ENCODE peak calls at places on chromosomes 3 and 15, in ten cellular contexts. One of them, this sample, is unnamed.

GRCh38 chr15:48177383-48177874 is 666 bp downstream of the MYEF2 start:
- DNase-seq in T1000: no peak
- DNase-seq in T-helper 17 cell: no peak
- DNase-seq in cardiac fibroblast: peak; percentile 19
- DNase-seq in colonic mucosa: no peak
- DNase-seq in stomach: no peak
- DNase-seq in KBM-7: peak; percentile 69
- DNase-seq in psoas muscle: no peak
- DNase-seq in EL: peak; percentile 63
- DNase-seq in activated naive CD8-positive, alpha-beta T cell treated with anti-CD3 and anti-CD28 coated beads, Interleukin-2, amount 50 U/mL, for 16 hours: no peak
- DNase-seq in this sample: peak; percentile 27

GRCh38 chr15:58019503-58020376 is 45.8 kb downstream of the ALDH1A2 start:
- DNase-seq in T1000: no peak
- DNase-seq in T-helper 17 cell: no peak
- DNase-seq in cardiac fibroblast: peak; percentile 35
- DNase-seq in colonic mucosa: no peak
- DNase-seq in stomach: no peak
- DNase-seq in KBM-7: no peak
- DNase-seq in psoas muscle: no peak
- DNase-seq in EL: peak; percentile 52
- DNase-seq in activated naive CD8-positive, alpha-beta T cell treated with anti-CD3 and anti-CD28 coated beads, Interleukin-2, amount 50 U/mL, for 16 hours: no peak
- DNase-seq in this sample: no peak

GRCh38 chr3:100875239-100875638 is 118.0 kb downstream of the ABI3BP start:
- DNase-seq in T1000: peak; percentile 44
- DNase-seq in T-helper 17 cell: no peak
- DNase-seq in cardiac fibroblast: peak; percentile 59
- DNase-seq in colonic mucosa: peak; percentile 65
- DNase-seq in stomach: peak; percentile 84
- DNase-seq in KBM-7: no peak
- DNase-seq in psoas muscle: no peak
- DNase-seq in EL: peak; percentile 81
- DNase-seq in activated naive CD8-positive, alpha-beta T cell treated with anti-CD3 and anti-CD28 coated beads, Interleukin-2, amount 50 U/mL, for 16 hours: no peak
- DNase-seq in this sample: no peak

GRCh38 chr3:122784436-122784835 is 9.2 kb downstream of the HSPBAP1 start:
- DNase-seq in T1000: no peak
- DNase-seq in T-helper 17 cell: no peak
- DNase-seq in cardiac fibroblast: peak; percentile 52
- DNase-seq in colonic mucosa: no peak
- DNase-seq in stomach: no peak
- DNase-seq in KBM-7: no peak
- DNase-seq in psoas muscle: no peak
- DNase-seq in EL: peak; percentile 33
- DNase-seq in activated naive CD8-positive, alpha-beta T cell treated with anti-CD3 and anti-CD28 coated beads, Interleukin-2, amount 50 U/mL, for 16 hours: no peak
- DNase-seq in this sample: no peak

GRCh38 chr15:65344909-65345275 is 32.9 kb downstream of the IGDCC3 start:
- DNase-seq in T1000: no peak
- DNase-seq in T-helper 17 cell: no peak
- DNase-seq in cardiac fibroblast: no peak
- DNase-seq in colonic mucosa: no peak
- DNase-seq in stomach: no peak
- DNase-seq in KBM-7: no peak
- DNase-seq in psoas muscle: no peak
- DNase-seq in EL: no peak
- DNase-seq in activated naive CD8-positive, alpha-beta T cell treated with anti-CD3 and anti-CD28 coated beads, Interleukin-2, amount 50 U/mL, for 16 hours: no peak
- DNase-seq in this sample: no peak

GRCh38 chr3:13086594-13086993 is 13.4 kb upstream of the IQSEC1 start:
- DNase-seq in T1000: no peak
- DNase-seq in T-helper 17 cell: no peak
- DNase-seq in cardiac fibroblast: no peak
- DNase-seq in colonic mucosa: no peak
- DNase-seq in stomach: no peak
- DNase-seq in KBM-7: no peak
- DNase-seq in psoas muscle: no peak
- DNase-seq in EL: no peak
- DNase-seq in activated naive CD8-positive, alpha-beta T cell treated with anti-CD3 and anti-CD28 coated beads, Interleukin-2, amount 50 U/mL, for 16 hours: no peak
- DNase-seq in this sample: no peak

GRCh38 chr3:96182756-96183155 is 631.6 kb upstream of the EPHA6 start:
- DNase-seq in T1000: no peak
- DNase-seq in T-helper 17 cell: no peak
- DNase-seq in cardiac fibroblast: no peak
- DNase-seq in colonic mucosa: no peak
- DNase-seq in stomach: no peak
- DNase-seq in KBM-7: no peak
- DNase-seq in psoas muscle: no peak
- DNase-seq in EL: no peak
- DNase-seq in activated naive CD8-positive, alpha-beta T cell treated with anti-CD3 and anti-CD28 coated beads, Interleukin-2, amount 50 U/mL, for 16 hours: no peak
- DNase-seq in this sample: no peak

GRCh38 chr15:66117841-66118240 is 135.7 kb downstream of the MEGF11 start:
- DNase-seq in T1000: no peak
- DNase-seq in T-helper 17 cell: no peak
- DNase-seq in cardiac fibroblast: no peak
- DNase-seq in colonic mucosa: no peak
- DNase-seq in stomach: no peak
- DNase-seq in KBM-7: no peak
- DNase-seq in psoas muscle: no peak
- DNase-seq in EL: no peak
- DNase-seq in activated naive CD8-positive, alpha-beta T cell treated with anti-CD3 and anti-CD28 coated beads, Interleukin-2, amount 50 U/mL, for 16 hours: no peak
- DNase-seq in this sample: no peak

GRCh38 chr15:101483476-101483875 is 6.0 kb downstream of the PCSK6 start:
- DNase-seq in T1000: no peak
- DNase-seq in T-helper 17 cell: no peak
- DNase-seq in cardiac fibroblast: no peak
- DNase-seq in colonic mucosa: no peak
- DNase-seq in stomach: no peak
- DNase-seq in KBM-7: no peak
- DNase-seq in psoas muscle: no peak
- DNase-seq in EL: no peak
- DNase-seq in activated naive CD8-positive, alpha-beta T cell treated with anti-CD3 and anti-CD28 coated beads, Interleukin-2, amount 50 U/mL, for 16 hours: no peak
- DNase-seq in this sample: no peak

GRCh38 chr3:148882288-148882687 is 17.2 kb downstream of the CPA3 start:
- DNase-seq in T1000: no peak
- DNase-seq in T-helper 17 cell: no peak
- DNase-seq in cardiac fibroblast: peak; percentile 20
- DNase-seq in colonic mucosa: no peak
- DNase-seq in stomach: no peak
- DNase-seq in KBM-7: no peak
- DNase-seq in psoas muscle: no peak
- DNase-seq in EL: peak; percentile 65
- DNase-seq in activated naive CD8-positive, alpha-beta T cell treated with anti-CD3 and anti-CD28 coated beads, Interleukin-2, amount 50 U/mL, for 16 hours: no peak
- DNase-seq in this sample: no peak

GRCh38 chr3:183537295-183537730 is 18.2 kb downstream of the KLHL6 start:
- DNase-seq in T1000: no peak
- DNase-seq in T-helper 17 cell: no peak
- DNase-seq in cardiac fibroblast: peak; percentile 68
- DNase-seq in colonic mucosa: no peak
- DNase-seq in stomach: no peak
- DNase-seq in KBM-7: peak; percentile 84
- DNase-seq in psoas muscle: peak; percentile 85
- DNase-seq in EL: peak; percentile 67
- DNase-seq in activated naive CD8-positive, alpha-beta T cell treated with anti-CD3 and anti-CD28 coated beads, Interleukin-2, amount 50 U/mL, for 16 hours: no peak
- DNase-seq in this sample: peak; percentile 45

GRCh38 chr15:73991260-73991659 is 835 bp downstream of the STOML1 start:
- DNase-seq in T1000: no peak
- DNase-seq in T-helper 17 cell: no peak
- DNase-seq in cardiac fibroblast: peak; percentile 94
- DNase-seq in colonic mucosa: peak; percentile 57
- DNase-seq in stomach: no peak
- DNase-seq in KBM-7: no peak
- DNase-seq in psoas muscle: peak; percentile 90
- DNase-seq in EL: peak; percentile 46
- DNase-seq in activated naive CD8-positive, alpha-beta T cell treated with anti-CD3 and anti-CD28 coated beads, Interleukin-2, amount 50 U/mL, for 16 hours: no peak
- DNase-seq in this sample: no peak

GRCh38 chr3:165457096-165457495 is 260.9 kb upstream of the SLITRK3 start:
- DNase-seq in T1000: no peak
- DNase-seq in T-helper 17 cell: no peak
- DNase-seq in cardiac fibroblast: no peak
- DNase-seq in colonic mucosa: no peak
- DNase-seq in stomach: no peak
- DNase-seq in KBM-7: no peak
- DNase-seq in psoas muscle: no peak
- DNase-seq in EL: no peak
- DNase-seq in activated naive CD8-positive, alpha-beta T cell treated with anti-CD3 and anti-CD28 coated beads, Interleukin-2, amount 50 U/mL, for 16 hours: no peak
- DNase-seq in this sample: no peak

GRCh38 chr3:181383760-181384159 is 328.0 kb upstream of the SOX2 start:
- DNase-seq in T1000: no peak
- DNase-seq in T-helper 17 cell: no peak
- DNase-seq in cardiac fibroblast: no peak
- DNase-seq in colonic mucosa: no peak
- DNase-seq in stomach: no peak
- DNase-seq in KBM-7: peak; percentile 18
- DNase-seq in psoas muscle: no peak
- DNase-seq in EL: no peak
- DNase-seq in activated naive CD8-positive, alpha-beta T cell treated with anti-CD3 and anti-CD28 coated beads, Interleukin-2, amount 50 U/mL, for 16 hours: no peak
- DNase-seq in this sample: no peak

GRCh38 chr15:48754011-48754410 is 56.9 kb downstream of the CEP152 start:
- DNase-seq in T1000: no peak
- DNase-seq in T-helper 17 cell: no peak
- DNase-seq in cardiac fibroblast: no peak
- DNase-seq in colonic mucosa: no peak
- DNase-seq in stomach: no peak
- DNase-seq in KBM-7: no peak
- DNase-seq in psoas muscle: no peak
- DNase-seq in EL: peak; percentile 49
- DNase-seq in activated naive CD8-positive, alpha-beta T cell treated with anti-CD3 and anti-CD28 coated beads, Interleukin-2, amount 50 U/mL, for 16 hours: no peak
- DNase-seq in this sample: no peak

GRCh38 chr3:1600700-1601418 is 497.8 kb upstream of the CNTN4 start:
- DNase-seq in T1000: no peak
- DNase-seq in T-helper 17 cell: no peak
- DNase-seq in cardiac fibroblast: no peak
- DNase-seq in colonic mucosa: no peak
- DNase-seq in stomach: no peak
- DNase-seq in KBM-7: no peak
- DNase-seq in psoas muscle: no peak
- DNase-seq in EL: no peak
- DNase-seq in activated naive CD8-positive, alpha-beta T cell treated with anti-CD3 and anti-CD28 coated beads, Interleukin-2, amount 50 U/mL, for 16 hours: no peak
- DNase-seq in this sample: no peak

GRCh38 chr3:58164916-58165821 is 45.6 kb downstream of the DNASE1L3 start:
- DNase-seq in T1000: no peak
- DNase-seq in T-helper 17 cell: no peak
- DNase-seq in cardiac fibroblast: peak; percentile 69
- DNase-seq in colonic mucosa: no peak
- DNase-seq in stomach: peak; percentile 58
- DNase-seq in KBM-7: no peak
- DNase-seq in psoas muscle: no peak
- DNase-seq in EL: no peak
- DNase-seq in activated naive CD8-positive, alpha-beta T cell treated with anti-CD3 and anti-CD28 coated beads, Interleukin-2, amount 50 U/mL, for 16 hours: no peak
- DNase-seq in this sample: no peak

GRCh38 chr3:72482589-72483249 is 365.5 kb downstream of the SHQ1 start:
- DNase-seq in T1000: peak; percentile 53
- DNase-seq in T-helper 17 cell: peak; percentile 22
- DNase-seq in cardiac fibroblast: peak; percentile 84
- DNase-seq in colonic mucosa: peak; percentile 75
- DNase-seq in stomach: peak; percentile 69
- DNase-seq in KBM-7: peak; percentile 60
- DNase-seq in psoas muscle: peak; percentile 88
- DNase-seq in EL: peak; percentile 87
- DNase-seq in activated naive CD8-positive, alpha-beta T cell treated with anti-CD3 and anti-CD28 coated beads, Interleukin-2, amount 50 U/mL, for 16 hours: peak; percentile 51
- DNase-seq in this sample: peak; percentile 43

GRCh38 chr3:196235452-196236122 is 19.3 kb downstream of the SLC51A start:
- DNase-seq in T1000: no peak
- DNase-seq in T-helper 17 cell: no peak
- DNase-seq in cardiac fibroblast: no peak
- DNase-seq in colonic mucosa: no peak
- DNase-seq in stomach: no peak
- DNase-seq in KBM-7: peak; percentile 51
- DNase-seq in psoas muscle: no peak
- DNase-seq in EL: no peak
- DNase-seq in activated naive CD8-positive, alpha-beta T cell treated with anti-CD3 and anti-CD28 coated beads, Interleukin-2, amount 50 U/mL, for 16 hours: no peak
- DNase-seq in this sample: no peak

GRCh38 chr3:39138804-39139415 is 14.5 kb downstream of the CSRNP1 start:
- DNase-seq in T1000: no peak
- DNase-seq in T-helper 17 cell: no peak
- DNase-seq in cardiac fibroblast: peak; percentile 63
- DNase-seq in colonic mucosa: no peak
- DNase-seq in stomach: peak; percentile 56
- DNase-seq in KBM-7: no peak
- DNase-seq in psoas muscle: peak; percentile 79
- DNase-seq in EL: no peak
- DNase-seq in activated naive CD8-positive, alpha-beta T cell treated with anti-CD3 and anti-CD28 coated beads, Interleukin-2, amount 50 U/mL, for 16 hours: no peak
- DNase-seq in this sample: no peak

GRCh38 chr15:20294651-20295237 is 246.9 kb downstream of the GOLGA6L6 start:
- DNase-seq in T1000: no peak
- DNase-seq in T-helper 17 cell: no peak
- DNase-seq in cardiac fibroblast: no peak
- DNase-seq in colonic mucosa: no peak
- DNase-seq in stomach: no peak
- DNase-seq in KBM-7: no peak
- DNase-seq in psoas muscle: peak; percentile 63
- DNase-seq in EL: no peak
- DNase-seq in activated naive CD8-positive, alpha-beta T cell treated with anti-CD3 and anti-CD28 coated beads, Interleukin-2, amount 50 U/mL, for 16 hours: no peak
- DNase-seq in this sample: no peak

GRCh38 chr3:133490468-133491351 is 82.8 kb upstream of the CDV3 start:
- DNase-seq in T1000: no peak
- DNase-seq in T-helper 17 cell: no peak
- DNase-seq in cardiac fibroblast: no peak
- DNase-seq in colonic mucosa: no peak
- DNase-seq in stomach: no peak
- DNase-seq in KBM-7: no peak
- DNase-seq in psoas muscle: no peak
- DNase-seq in EL: no peak
- DNase-seq in activated naive CD8-positive, alpha-beta T cell treated with anti-CD3 and anti-CD28 coated beads, Interleukin-2, amount 50 U/mL, for 16 hours: peak; percentile 45
- DNase-seq in this sample: no peak

GRCh38 chr3:123157209-123157597 is 44.5 kb upstream of the SEC22A start:
- DNase-seq in T1000: no peak
- DNase-seq in T-helper 17 cell: no peak
- DNase-seq in cardiac fibroblast: no peak
- DNase-seq in colonic mucosa: peak; percentile 13
- DNase-seq in stomach: no peak
- DNase-seq in KBM-7: no peak
- DNase-seq in psoas muscle: no peak
- DNase-seq in EL: no peak
- DNase-seq in activated naive CD8-positive, alpha-beta T cell treated with anti-CD3 and anti-CD28 coated beads, Interleukin-2, amount 50 U/mL, for 16 hours: no peak
- DNase-seq in this sample: no peak

GRCh38 chr3:195768831-195769303 is 42.9 kb downstream of the MUC4 start:
- DNase-seq in T1000: no peak
- DNase-seq in T-helper 17 cell: no peak
- DNase-seq in cardiac fibroblast: no peak
- DNase-seq in colonic mucosa: no peak
- DNase-seq in stomach: no peak
- DNase-seq in KBM-7: no peak
- DNase-seq in psoas muscle: no peak
- DNase-seq in EL: peak; percentile 15
- DNase-seq in activated naive CD8-positive, alpha-beta T cell treated with anti-CD3 and anti-CD28 coated beads, Interleukin-2, amount 50 U/mL, for 16 hours: no peak
- DNase-seq in this sample: no peak

GRCh38 chr3:177333535-177334495 is 136.5 kb upstream of the TBL1XR1 start:
- DNase-seq in T1000: no peak
- DNase-seq in T-helper 17 cell: no peak
- DNase-seq in cardiac fibroblast: peak; percentile 43
- DNase-seq in colonic mucosa: no peak
- DNase-seq in stomach: no peak
- DNase-seq in KBM-7: peak; percentile 59
- DNase-seq in psoas muscle: peak; percentile 58
- DNase-seq in EL: no peak
- DNase-seq in activated naive CD8-positive, alpha-beta T cell treated with anti-CD3 and anti-CD28 coated beads, Interleukin-2, amount 50 U/mL, for 16 hours: no peak
- DNase-seq in this sample: no peak

GRCh38 chr3:166177130-166177529 is 339.9 kb upstream of the BCHE start:
- DNase-seq in T1000: no peak
- DNase-seq in T-helper 17 cell: no peak
- DNase-seq in cardiac fibroblast: no peak
- DNase-seq in colonic mucosa: no peak
- DNase-seq in stomach: no peak
- DNase-seq in KBM-7: no peak
- DNase-seq in psoas muscle: no peak
- DNase-seq in EL: no peak
- DNase-seq in activated naive CD8-positive, alpha-beta T cell treated with anti-CD3 and anti-CD28 coated beads, Interleukin-2, amount 50 U/mL, for 16 hours: no peak
- DNase-seq in this sample: no peak

GRCh38 chr3:180615954-180616353 is 14.0 kb downstream of the TTC14 start:
- DNase-seq in T1000: no peak
- DNase-seq in T-helper 17 cell: no peak
- DNase-seq in cardiac fibroblast: no peak
- DNase-seq in colonic mucosa: no peak
- DNase-seq in stomach: no peak
- DNase-seq in KBM-7: no peak
- DNase-seq in psoas muscle: no peak
- DNase-seq in EL: no peak
- DNase-seq in activated naive CD8-positive, alpha-beta T cell treated with anti-CD3 and anti-CD28 coated beads, Interleukin-2, amount 50 U/mL, for 16 hours: no peak
- DNase-seq in this sample: no peak

GRCh38 chr3:60575726-60576272 is 675.5 kb downstream of the FHIT start:
- DNase-seq in T1000: no peak
- DNase-seq in T-helper 17 cell: no peak
- DNase-seq in cardiac fibroblast: no peak
- DNase-seq in colonic mucosa: no peak
- DNase-seq in stomach: no peak
- DNase-seq in KBM-7: no peak
- DNase-seq in psoas muscle: no peak
- DNase-seq in EL: no peak
- DNase-seq in activated naive CD8-positive, alpha-beta T cell treated with anti-CD3 and anti-CD28 coated beads, Interleukin-2, amount 50 U/mL, for 16 hours: no peak
- DNase-seq in this sample: no peak

This sample was measured in non-pigmented ciliary epithelial cell.